ENCODE peak calls at places on chromosome 22, in six cellular contexts. G, N, J, V, R and Q are unnamed samples.

GRCh38 chr22:20639750-20640149 is 132.3 kb downstream of the MED15 start:
- DNase-seq in G (no peak), N (no peak), J (no peak), V (no peak), R (no peak), Q (no peak)

GRCh38 chr22:50582562-50583293 is at the start of gene CHKB:
- DNase-seq in G (peak; percentile 99), N (peak; percentile 99), J (peak; percentile 99), V (peak; percentile 91), R (peak; percentile 100), Q (peak; percentile 98)

GRCh38 chr22:39148727-39149535 is 3.5 kb downstream of the CBX7 start:
- DNase-seq in G (peak; percentile 54), N (peak; percentile 53), J (no peak), V (no peak), R (peak; percentile 72), Q (no peak)

GRCh38 chr22:24417200-24417599 is 10.2 kb upstream of the ADORA2A start:
- DNase-seq in G (peak; percentile 34), N (no peak), J (peak; percentile 67), V (no peak), R (no peak), Q (no peak)

GRCh38 chr22:24697671-24698082 is 76.8 kb downstream of the PIWIL3 start:
- DNase-seq in G (peak; percentile 69), N (no peak), J (no peak), V (no peak), R (no peak), Q (no peak)

GRCh38 chr22:50691521-50691920 is 18.9 kb downstream of the SHANK3 start:
- DNase-seq in G (no peak), N (no peak), J (no peak), V (peak; percentile 29), R (no peak), Q (no peak)

GRCh38 chr22:21964234-21964633 is 11.6 kb upstream of the PPM1F start:
- DNase-seq in G (no peak), N (no peak), J (no peak), V (no peak), R (no peak), Q (no peak)

GRCh38 chr22:36569999-36570398 is 41.0 kb upstream of the EIF3D start:
- DNase-seq in G (no peak), N (no peak), J (no peak), V (peak; percentile 33), R (no peak), Q (peak; percentile 14)

GRCh38 chr22:23750374-23750743 is 553 bp downstream of the ZNF70 start:
- DNase-seq in G (no peak), N (no peak), J (no peak), V (no peak), R (no peak), Q (no peak)

GRCh38 chr22:26398741-26399153 is 30.3 kb upstream of the ASPHD2 start:
- DNase-seq in G (peak; percentile 53), N (peak; percentile 40), J (peak; percentile 86), V (peak; percentile 41), R (peak; percentile 35), Q (peak; percentile 22)

GRCh38 chr22:27573992-27574391 is 227.6 kb downstream of the MN1 start:
- DNase-seq in G (no peak), N (no peak), J (no peak), V (no peak), R (no peak), Q (no peak)

GRCh38 chr22:23837911-23838685 is 708 bp downstream of the DERL3 start:
- DNase-seq in G (peak; percentile 54), N (no peak), J (no peak), V (no peak), R (no peak), Q (no peak)

GRCh38 chr22:22604326-22605073 is 39.9 kb upstream of the GGTLC2 start:
- DNase-seq in G (no peak), N (no peak), J (no peak), V (no peak), R (no peak), Q (no peak)

GRCh38 chr22:25546751-25547150 is 17.7 kb upstream of the GRK3 start:
- DNase-seq in G (no peak), N (no peak), J (no peak), V (peak; percentile 50), R (no peak), Q (no peak)

GRCh38 chr22:38215156-38216038 is 13.6 kb downstream of the MAFF start:
- DNase-seq in G (peak; percentile 34), N (no peak), J (no peak), V (no peak), R (no peak), Q (no peak)

GRCh38 chr22:19085233-19086043 is 36.8 kb downstream of the DGCR2 start:
- DNase-seq in G (no peak), N (no peak), J (peak; percentile 62), V (no peak), R (peak; percentile 51), Q (peak; percentile 38)

GRCh38 chr22:36010913-36011312 is 17.7 kb downstream of the RBFOX2 start:
- DNase-seq in G (no peak), N (no peak), J (no peak), V (no peak), R (no peak), Q (no peak)

GRCh38 chr22:27216444-27216843 is 559.1 kb downstream of the MIAT start:
- DNase-seq in G (no peak), N (no peak), J (peak; percentile 3), V (no peak), R (no peak), Q (no peak)

GRCh38 chr22:19289475-19290161 is 1.9 kb downstream of the CLTCL1 start:
- DNase-seq in G (no peak), N (no peak), J (no peak), V (no peak), R (no peak), Q (no peak)

GRCh38 chr22:29712119-29712518 is 7.7 kb upstream of the CABP7 start:
- DNase-seq in G (no peak), N (no peak), J (no peak), V (no peak), R (no peak), Q (no peak)

GRCh38 chr22:38788417-38788816 is 5.5 kb downstream of the DNAL4 start:
- DNase-seq in G (no peak), N (peak; percentile 67), J (no peak), V (no peak), R (no peak), Q (no peak)

GRCh38 chr22:30922151-30922611 is 46.4 kb downstream of the MORC2 start:
- DNase-seq in G (peak; percentile 79), N (peak; percentile 72), J (peak; percentile 87), V (no peak), R (peak; percentile 60), Q (no peak)
- TF ChIP-seq POLR2A in G (no peak), N (no peak), J (no peak), V (no peak), R (peak; percentile 21), Q (no peak)

DNA sequence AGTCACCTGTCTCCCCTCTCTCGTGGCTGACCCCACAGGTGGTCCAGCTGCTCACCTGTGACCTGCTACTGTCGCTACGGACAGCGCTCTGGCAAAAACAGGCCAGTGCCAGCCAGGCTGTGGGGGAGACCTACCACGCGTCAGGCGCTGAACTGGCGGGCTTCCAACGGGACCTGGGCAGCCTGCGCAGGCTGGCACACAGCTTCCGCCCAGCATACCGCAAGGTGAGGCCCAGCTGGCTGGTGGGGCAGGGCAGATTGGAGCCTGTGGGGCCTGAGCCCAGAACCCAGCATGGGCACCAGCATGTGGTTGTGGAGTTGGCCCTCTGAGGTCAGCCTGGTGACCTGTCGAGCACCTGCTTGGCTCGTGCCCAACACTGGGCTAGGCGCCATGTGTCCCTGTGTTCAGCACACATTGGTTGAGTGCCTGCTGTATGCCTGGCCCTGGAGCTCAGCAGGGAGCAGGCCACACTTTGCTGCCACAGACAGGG is 11.9 kb downstream of the SHISA8 start:
- DNase-seq in G (no peak), N (peak; percentile 85), J (no peak), V (no peak), R (no peak), Q (no peak)
- TF ChIP-seq POLR2A in G (no peak), N (no peak), J (no peak), V (no peak), R (no peak), Q (no peak)

DNA sequence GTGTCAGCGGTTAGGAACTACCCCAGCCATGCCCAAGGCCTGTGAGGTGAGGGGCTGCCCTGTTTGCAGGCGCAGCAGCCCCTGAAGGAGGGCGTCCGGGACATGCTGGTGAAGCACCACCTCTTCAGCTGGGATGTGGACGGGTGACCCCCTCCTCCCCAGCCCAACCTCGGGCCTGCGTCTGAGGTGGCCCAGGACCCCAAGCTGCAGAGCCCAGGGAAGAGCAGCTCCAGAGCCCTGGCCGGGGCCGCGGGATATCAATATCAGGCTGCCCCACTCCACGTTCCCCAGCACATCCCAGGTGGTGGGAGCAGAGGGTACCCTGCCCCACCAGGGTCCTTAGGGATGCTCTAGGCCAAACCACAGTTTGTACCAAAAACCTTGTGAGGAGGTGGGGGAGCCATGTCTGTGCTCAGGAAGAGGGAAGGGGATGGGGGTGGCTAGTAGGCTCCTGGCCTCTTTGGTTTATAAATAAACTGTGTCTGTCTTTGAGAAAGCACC is 39.3 kb downstream of the SGSM3 start:
- DNase-seq in G (no peak), N (no peak), J (no peak), V (no peak), R (no peak), Q (no peak)
- TF ChIP-seq POLR2A in G (no peak), N (no peak), J (no peak), V (no peak), R (no peak), Q (no peak)

DNA sequence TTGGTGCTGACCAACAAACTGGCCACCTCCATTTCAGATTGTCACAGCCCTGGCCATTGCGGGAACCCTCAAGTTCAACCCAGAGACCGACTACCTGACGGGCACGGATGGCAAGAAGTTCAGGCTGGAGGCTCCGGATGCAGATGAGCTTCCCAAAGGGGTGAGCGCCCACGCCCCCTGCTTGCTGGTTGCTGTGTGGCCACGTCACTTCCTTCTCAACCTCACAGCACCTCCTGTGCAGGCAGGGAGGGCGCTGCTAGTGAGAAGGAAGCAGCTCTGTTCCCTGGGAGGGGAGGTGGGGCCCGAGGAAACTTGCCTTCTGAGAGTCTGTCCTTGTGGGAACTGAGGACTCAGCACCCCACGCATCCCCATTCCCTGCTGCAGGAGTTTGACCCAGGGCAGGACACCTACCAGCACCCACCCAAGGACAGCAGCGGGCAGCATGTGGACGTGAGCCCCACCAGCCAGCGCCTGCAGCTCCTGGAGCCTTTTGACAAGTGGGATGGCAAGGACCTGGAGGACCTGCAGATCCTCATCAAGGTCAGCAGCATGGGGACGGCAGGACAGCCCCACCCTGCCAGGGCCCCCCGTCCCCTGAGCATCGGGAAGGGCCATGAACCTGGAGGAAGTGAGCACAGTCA is 19.3 kb downstream of the POLR3H start:
- DNase-seq in G (no peak), N (no peak), J (no peak), V (no peak), R (peak; percentile 60), Q (no peak)
- TF ChIP-seq POLR2A in G (no peak), N (no peak), J (no peak), V (no peak), R (no peak), Q (no peak)

GRCh38 chr22:46057206-46057605 is 80.2 kb upstream of the WNT7B start:
- DNase-seq in G (peak; percentile 36), N (no peak), J (peak; percentile 81), V (no peak), R (no peak), Q (no peak)
- TF ChIP-seq POLR2A in G (no peak), N (no peak), J (no peak), V (no peak), R (no peak), Q (no peak)